ENCODE peak calls at places on chromosomes 5 and 9, in nine cellular contexts. G is IMR-90; M is iPS-NIHi11; L is stimulated activated CD4-positive, alpha-beta T cell treated with anti-CD3 and anti-CD28 coated beads, Interleukin-1b, Interleukin-23, amount 100 ng/mL, for 24 hours; Y is MV-4-11; Q is epithelial cell of proximal tubule; I is NCI-H187; V is posterior cingulate gyrus; J is fibroblast of lung. F is an unnamed sample.

GRCh38 chr9:104868687-104869404 is 59.1 kb downstream of the ABCA1 start:
- DNase-seq in G (peak), M (peak), L (no peak), Y (peak), Q (peak), I (peak), V (no peak), J (peak), F (peak)

GRCh38 chr5:57862471-57863282 is 380.1 kb upstream of the ACTBL2 start:
- DNase-seq in G (peak), M (no peak), L (no peak), Y (no peak), Q (no peak), I (no peak), V (no peak), J (peak), F (peak)

GRCh38 chr5:1546556-1546955 is 22.8 kb upstream of the LPCAT1 start:
- DNase-seq in G (no peak), M (no peak), L (no peak), Y (no peak), Q (no peak), I (no peak), V (peak), J (no peak), F (no peak)

GRCh38 chr5:130279386-130279785 is 375.1 kb downstream of the CHSY3 start:
- DNase-seq in G (no peak), M (no peak), L (no peak), Y (no peak), Q (no peak), I (no peak), V (no peak), J (peak), F (peak)

GRCh38 chr5:160175438-160176218 is 53.7 kb upstream of the FABP6 start:
- DNase-seq in G (peak), M (no peak), L (no peak), Y (no peak), Q (peak), I (peak), V (peak), J (peak), F (no peak)

GRCh38 chr5:121251954-121252353 is 599.7 kb upstream of the FTMT start:
- DNase-seq in G (peak), M (no peak), L (no peak), Y (no peak), Q (no peak), I (no peak), V (no peak), J (peak), F (no peak)

GRCh38 chr9:3526903-3527652 is 1.3 kb upstream of the RFX3 start:
- DNase-seq in G (peak), M (no peak), L (no peak), Y (no peak), Q (no peak), I (peak), V (peak), J (no peak), F (no peak)

GRCh38 chr5:178244566-178244965 is 12.0 kb upstream of the PHYKPL start:
- DNase-seq in G (peak), M (no peak), L (no peak), Y (peak), Q (no peak), I (no peak), V (no peak), J (no peak), F (no peak)

GRCh38 chr9:37037744-37038640 is 3.9 kb upstream of the PAX5 start:
- DNase-seq in G (no peak), M (peak), L (no peak), Y (no peak), Q (no peak), I (no peak), V (no peak), J (peak), F (no peak)

GRCh38 chr5:172173771-172174170 is 14.3 kb downstream of the STK10 start:
- DNase-seq in G (peak), M (no peak), L (no peak), Y (peak), Q (no peak), I (no peak), V (no peak), J (peak), F (no peak)